ENCODE peak calls at places on chromosomes 12 and 14, in ten cellular contexts. E is left ventricle myocardium inferior, A is fibroblast of mammary gland, K is right lobe of liver, F is neural progenitor cell, Q is sigmoid colon, M is GM23338, V is uterus, X is tibial artery, Y is GM12865. P is an unnamed sample.

GRCh38 chr14:31937730-31938346 is 139.3 kb upstream of the ARHGAP5 start:
- DNase-seq in Q (peak; percentile 67), F (no peak), K (peak; percentile 72), X (peak; percentile 61), E (peak; percentile 26), Y (peak; percentile 83), V (no peak), A (peak; percentile 92), M (no peak), P (no peak)

GRCh38 chr14:22319526-22320352 is 269.3 kb downstream of the DAD1 start:
- DNase-seq in X (peak; percentile 70), Y (peak; percentile 75), M (peak; percentile 76), F (peak; percentile 67), A (peak; percentile 64), V (peak; percentile 41), E (no peak), Q (peak; percentile 72), K (no peak), P (peak; percentile 61)

GRCh38 chr14:66965831-66966230 is 223.4 kb upstream of the GARIN2 start:
- DNase-seq in F (no peak), Y (no peak), X (no peak), E (no peak), Q (no peak), V (no peak), M (no peak), A (peak; percentile 48), K (no peak), P (no peak)

GRCh38 chr12:87305481-87305880 is 723.7 kb downstream of the C12orf50 start:
- DNase-seq in K (no peak), A (no peak), Y (no peak), F (no peak), E (no peak), Q (no peak), V (no peak), X (no peak), M (no peak), P (no peak)

GRCh38 chr14:55104051-55104954 is 24.7 kb upstream of the LGALS3 start:
- DNase-seq in E (no peak), M (no peak), Y (no peak), Q (peak; percentile 61), K (no peak), A (no peak), V (no peak), F (no peak), X (no peak), P (no peak)

GRCh38 chr12:108457006-108457733 is 57.9 kb upstream of the FICD start:
- DNase-seq in E (no peak), Q (no peak), M (peak; percentile 91), F (peak; percentile 81), V (no peak), Y (peak; percentile 71), A (peak; percentile 57), K (no peak), X (no peak), P (no peak)

GRCh38 chr14:102255401-102256190 is 49.4 kb downstream of the MOK start:
- DNase-seq in Q (peak; percentile 61), E (peak; percentile 31), Y (no peak), X (no peak), A (peak; percentile 58), K (no peak), V (peak; percentile 34), F (no peak), M (no peak), P (no peak)

GRCh38 chr12:27480031-27480430 is 33.5 kb downstream of the SMCO2 start:
- DNase-seq in F (no peak), K (no peak), Y (no peak), X (no peak), E (no peak), Q (no peak), A (no peak), V (no peak), M (no peak), P (no peak)

GRCh38 chr12:34296143-34297041 is 274.1 kb downstream of the ALG10 start:
- DNase-seq in Y (no peak), E (peak; percentile 6), F (no peak), A (no peak), X (peak; percentile 11), V (no peak), M (no peak), K (peak; percentile 6), Q (peak; percentile 54), P (no peak)

GRCh38 chr14:93496856-93497255 is 66.1 kb downstream of the UNC79 start:
- DNase-seq in V (no peak), A (no peak), E (no peak), Y (no peak), M (no peak), X (no peak), K (no peak), F (no peak), Q (no peak), P (no peak)

DNA sequence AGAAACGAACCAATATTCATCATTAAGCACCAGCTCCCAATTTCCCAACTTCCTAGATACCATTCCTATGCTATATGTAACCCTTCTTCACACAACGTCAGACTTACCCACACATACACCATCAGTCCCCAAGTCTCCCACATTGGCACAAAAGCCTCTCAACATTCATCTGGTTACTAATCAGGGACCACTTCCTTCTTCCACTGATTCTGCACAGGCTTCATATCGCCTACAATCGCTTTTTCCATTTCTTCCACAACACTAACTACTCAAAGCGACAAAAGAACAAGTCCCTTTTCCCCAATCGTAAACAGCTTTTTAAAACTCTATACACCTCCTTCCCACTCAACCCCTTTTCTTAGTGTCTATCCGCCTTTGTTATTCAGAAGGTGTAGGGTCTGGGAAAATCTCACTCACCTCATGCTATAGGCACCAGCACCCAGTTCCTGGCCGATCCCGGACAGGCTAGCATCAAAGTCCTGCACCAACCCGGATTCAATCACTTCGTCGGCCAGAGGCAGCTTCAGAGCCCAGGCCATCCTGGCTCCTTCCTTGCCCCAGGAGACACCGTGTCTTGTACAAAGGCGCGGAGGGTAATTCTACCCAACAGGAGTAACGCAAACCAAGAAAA is 936 bp downstream of the TFCP2 start:
- DNase-seq in E (no peak), A (peak; percentile 49), K (no peak), V (no peak), X (no peak), M (peak; percentile 45), Q (no peak), Y (peak; percentile 31), F (peak; percentile 55), P (no peak)
- H3K4me3 ChIP-seq in E (peak overlapping the region; percentile 91), A (peak overlapping the region; percentile 96), K (peak overlapping the region; percentile 65), V (peak overlapping the region; percentile 71), X (peak overlapping the region; percentile 91), M (peak overlapping the region; percentile 98), Q (peak overlapping the region; percentile 83), Y (peak overlapping the region; percentile 89), F (peak overlapping the region; percentile 87), P (peak overlapping the region; percentile 56)

DNA sequence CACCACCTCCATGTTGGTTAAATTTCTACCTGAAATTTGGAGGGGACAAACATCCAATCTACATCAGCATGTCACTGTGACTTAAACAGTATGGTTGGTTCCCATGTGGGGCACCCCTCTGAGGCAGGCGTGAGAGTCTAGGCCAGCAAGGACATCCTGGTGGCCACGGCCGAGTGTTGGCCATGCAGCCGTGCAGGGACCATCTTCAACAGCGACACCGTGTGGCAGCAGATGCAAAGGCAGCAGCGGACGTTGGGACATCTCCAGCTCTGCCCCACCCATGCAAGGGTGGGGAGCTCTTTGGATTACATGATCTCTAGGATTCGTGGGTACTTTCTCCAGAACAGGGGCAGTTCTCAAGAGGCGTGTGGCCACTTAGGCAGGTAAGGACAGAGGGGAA is 49.8 kb downstream of the NOC4L start:
- DNase-seq in V (no peak), E (no peak), K (no peak), Y (no peak), A (peak; percentile 19), Q (no peak), M (peak; percentile 64), X (no peak), F (peak; percentile 44), P (no peak)
- TF ChIP-seq CTCF in V (no peak), E (no peak), K (no peak), Y (no peak), A (peak; percentile 37), Q (no peak), M (peak; percentile 81), X (no peak), F (peak; percentile 54), P (no peak)

DNA sequence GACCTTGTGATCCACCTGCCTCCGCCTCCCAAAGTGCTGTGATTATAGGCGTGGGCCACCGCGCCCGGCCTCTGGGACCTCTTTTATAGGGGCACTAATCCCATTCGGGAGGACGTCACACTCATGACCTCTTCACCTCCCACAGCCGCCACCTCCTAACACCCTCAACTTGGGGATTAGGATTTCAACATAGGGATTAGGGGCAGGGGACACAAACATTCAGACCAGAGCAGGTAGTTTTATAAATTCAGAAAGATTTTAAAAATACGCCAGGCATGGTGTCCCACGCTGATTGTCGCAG is 49.4 kb downstream of the TPCN1 start:
- DNase-seq in K (peak; percentile 7), Q (no peak), V (no peak), A (no peak), M (no peak), F (no peak), Y (no peak), X (no peak), E (no peak), P (no peak)
- H3K4me3 ChIP-seq in K (no peak overlapping the region), Q (no peak overlapping the region), V (no peak overlapping the region), A (no peak overlapping the region), M (no peak overlapping the region), F (no peak overlapping the region), Y (no peak overlapping the region), X (no peak overlapping the region), E (no peak overlapping the region), P (no peak overlapping the region)

GRCh38 chr14:98140862-98141261 is 1131.1 kb downstream of the BCL11B start:
- DNase-seq in K (no peak), A (no peak), V (no peak), E (no peak), Q (no peak), F (no peak), Y (no peak), M (no peak), X (no peak), P (no peak)

GRCh38 chr14:98136420-98136819 is 1135.6 kb downstream of the BCL11B start:
- DNase-seq in V (no peak), M (no peak), X (no peak), Y (no peak), Q (no peak), K (no peak), F (no peak), E (no peak), A (no peak), P (no peak)

GRCh38 chr14:98136019-98136418 is 1136.0 kb downstream of the BCL11B start:
- DNase-seq in X (no peak), F (no peak), Y (no peak), E (no peak), A (no peak), K (no peak), V (no peak), M (no peak), Q (no peak), P (no peak)

GRCh38 chr14:98137626-98138025 is 1134.4 kb downstream of the BCL11B start:
- DNase-seq in E (no peak), Y (no peak), K (no peak), Q (no peak), V (no peak), A (no peak), M (no peak), F (no peak), X (no peak), P (no peak)

DNA sequence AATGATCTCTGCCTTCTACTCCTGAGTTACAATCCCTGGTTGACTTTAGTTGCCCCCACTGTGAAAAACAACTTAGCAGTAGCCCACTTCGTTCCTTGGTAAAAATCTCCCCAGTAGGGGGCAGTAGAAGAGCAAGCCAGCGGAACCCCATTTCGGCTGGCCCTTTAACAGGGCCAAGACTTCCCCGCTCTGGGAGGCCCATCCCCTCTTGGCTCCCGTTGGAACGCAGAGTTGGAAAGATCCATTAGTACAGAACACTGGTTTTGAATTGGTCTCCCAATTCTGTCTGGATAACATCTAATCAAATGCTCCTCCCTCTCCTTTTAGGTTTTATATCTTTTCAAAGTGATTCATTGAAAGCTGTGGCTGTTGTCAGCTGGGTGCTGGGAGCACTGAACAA is 1133.3 kb downstream of the BCL11B start:
- DNase-seq in M (peak; percentile 88), A (peak; percentile 3), V (no peak), F (peak; percentile 87), Q (no peak), E (no peak), X (no peak), Y (peak; percentile 79), K (no peak), P (peak; percentile 32)
- TF ChIP-seq CTCF in M (peak; percentile 80), A (peak; percentile 35), V (no peak), F (peak; percentile 82), Q (no peak), E (peak; percentile 36), X (no peak), Y (peak; percentile 66), K (peak; percentile 40), P (peak; percentile 12)

P was measured in lung.